ENCODE peak calls at places on chromosomes 11 and 22, in nine cellular contexts. One of them, this sample, is unnamed.

GRCh38 chr11:2256293-2256913 is 14.0 kb downstream of the ASCL2 start:
- DNase-seq in skeletal muscle cell: no peak
- DNase-seq in RPMI7951: no peak
- DNase-seq in adipocyte: no peak
- DNase-seq in SK-MEL-5: no peak
- DNase-seq in GM12891: no peak
- DNase-seq in small intestine: no peak
- DNase-seq in activated gamma-delta T cell treated with Interleukin-2 at 50 U/mL for 16 hours: no peak
- DNase-seq in activated T-cell treated with anti-CD3 and anti-CD28 coated beads for 1 hour: no peak
- DNase-seq in this sample: no peak

GRCh38 chr11:60960405-60960804 is 8.4 kb upstream of the SLC15A3 start:
- DNase-seq in skeletal muscle cell: no peak
- DNase-seq in RPMI7951: no peak
- DNase-seq in adipocyte: no peak
- DNase-seq in activated gamma-delta T cell treated with Interleukin-2 at 50 U/mL for 16 hours: no peak
- DNase-seq in small intestine: no peak
- DNase-seq in activated T-cell treated with anti-CD3 and anti-CD28 coated beads for 1 hour: no peak
- DNase-seq in SK-MEL-5: no peak
- DNase-seq in GM12891: no peak
- DNase-seq in this sample: no peak

GRCh38 chr11:121063728-121064127 is 37.3 kb upstream of the TECTA start:
- DNase-seq in adipocyte: no peak
- DNase-seq in GM12891: no peak
- DNase-seq in activated gamma-delta T cell treated with Interleukin-2 at 50 U/mL for 16 hours: no peak
- DNase-seq in RPMI7951: no peak
- DNase-seq in activated T-cell treated with anti-CD3 and anti-CD28 coated beads for 1 hour: no peak
- DNase-seq in skeletal muscle cell: no peak
- DNase-seq in SK-MEL-5: peak; percentile 47
- DNase-seq in small intestine: no peak
- DNase-seq in this sample: no peak

GRCh38 chr11:60809249-60809648 is 24.1 kb downstream of the MS4A10 start:
- DNase-seq in RPMI7951: no peak
- DNase-seq in adipocyte: no peak
- DNase-seq in SK-MEL-5: no peak
- DNase-seq in GM12891: no peak
- DNase-seq in skeletal muscle cell: no peak
- DNase-seq in activated gamma-delta T cell treated with Interleukin-2 at 50 U/mL for 16 hours: no peak
- DNase-seq in activated T-cell treated with anti-CD3 and anti-CD28 coated beads for 1 hour: no peak
- DNase-seq in small intestine: no peak
- DNase-seq in this sample: no peak

GRCh38 chr22:29481265-29482000 is 1.4 kb downstream of the NEFH start:
- DNase-seq in GM12891: no peak
- DNase-seq in RPMI7951: peak; percentile 9
- DNase-seq in small intestine: no peak
- DNase-seq in activated T-cell treated with anti-CD3 and anti-CD28 coated beads for 1 hour: no peak
- DNase-seq in skeletal muscle cell: no peak
- DNase-seq in SK-MEL-5: no peak
- DNase-seq in adipocyte: peak; percentile 15
- DNase-seq in activated gamma-delta T cell treated with Interleukin-2 at 50 U/mL for 16 hours: no peak
- DNase-seq in this sample: peak; percentile 6

GRCh38 chr11:93741882-93742226 is 382 bp downstream of the C11orf54 start:
- DNase-seq in GM12891: no peak
- DNase-seq in RPMI7951: no peak
- DNase-seq in small intestine: peak; percentile 88
- DNase-seq in adipocyte: no peak
- DNase-seq in activated gamma-delta T cell treated with Interleukin-2 at 50 U/mL for 16 hours: no peak
- DNase-seq in skeletal muscle cell: peak; percentile 24
- DNase-seq in activated T-cell treated with anti-CD3 and anti-CD28 coated beads for 1 hour: no peak
- DNase-seq in SK-MEL-5: peak; percentile 44
- DNase-seq in this sample: peak; percentile 66

GRCh38 chr22:50016988-50017700 is 4.6 kb upstream of the IL17REL start:
- DNase-seq in GM12891: no peak
- DNase-seq in small intestine: no peak
- DNase-seq in adipocyte: no peak
- DNase-seq in RPMI7951: no peak
- DNase-seq in activated gamma-delta T cell treated with Interleukin-2 at 50 U/mL for 16 hours: peak; percentile 47
- DNase-seq in activated T-cell treated with anti-CD3 and anti-CD28 coated beads for 1 hour: no peak
- DNase-seq in SK-MEL-5: no peak
- DNase-seq in skeletal muscle cell: no peak
- DNase-seq in this sample: no peak

GRCh38 chr11:104054911-104055529 is 18.6 kb downstream of the DDI1 start:
- DNase-seq in activated T-cell treated with anti-CD3 and anti-CD28 coated beads for 1 hour: no peak
- DNase-seq in small intestine: no peak
- DNase-seq in activated gamma-delta T cell treated with Interleukin-2 at 50 U/mL for 16 hours: no peak
- DNase-seq in GM12891: no peak
- DNase-seq in SK-MEL-5: no peak
- DNase-seq in RPMI7951: no peak
- DNase-seq in skeletal muscle cell: no peak
- DNase-seq in adipocyte: no peak
- DNase-seq in this sample: no peak

GRCh38 chr11:14041565-14041964 is 79.0 kb downstream of the SPON1 start:
- DNase-seq in activated gamma-delta T cell treated with Interleukin-2 at 50 U/mL for 16 hours: no peak
- DNase-seq in small intestine: no peak
- DNase-seq in RPMI7951: no peak
- DNase-seq in skeletal muscle cell: no peak
- DNase-seq in activated T-cell treated with anti-CD3 and anti-CD28 coated beads for 1 hour: no peak
- DNase-seq in GM12891: no peak
- DNase-seq in SK-MEL-5: no peak
- DNase-seq in adipocyte: no peak
- DNase-seq in this sample: no peak

GRCh38 chr11:42066113-42066512 is 606.7 kb upstream of the LRRC4C start:
- DNase-seq in SK-MEL-5: peak; percentile 26
- DNase-seq in GM12891: no peak
- DNase-seq in skeletal muscle cell: no peak
- DNase-seq in activated T-cell treated with anti-CD3 and anti-CD28 coated beads for 1 hour: no peak
- DNase-seq in small intestine: no peak
- DNase-seq in activated gamma-delta T cell treated with Interleukin-2 at 50 U/mL for 16 hours: no peak
- DNase-seq in adipocyte: no peak
- DNase-seq in RPMI7951: peak; percentile 59
- DNase-seq in this sample: no peak

GRCh38 chr22:27634043-27634442 is 167.5 kb downstream of the MN1 start:
- DNase-seq in SK-MEL-5: no peak
- DNase-seq in adipocyte: no peak
- DNase-seq in activated gamma-delta T cell treated with Interleukin-2 at 50 U/mL for 16 hours: no peak
- DNase-seq in activated T-cell treated with anti-CD3 and anti-CD28 coated beads for 1 hour: no peak
- DNase-seq in GM12891: no peak
- DNase-seq in small intestine: no peak
- DNase-seq in RPMI7951: no peak
- DNase-seq in skeletal muscle cell: no peak
- DNase-seq in this sample: no peak

GRCh38 chr11:116725434-116726221 is 47.2 kb downstream of the BUD13 start:
- DNase-seq in SK-MEL-5: no peak
- DNase-seq in skeletal muscle cell: peak; percentile 36
- DNase-seq in activated T-cell treated with anti-CD3 and anti-CD28 coated beads for 1 hour: no peak
- DNase-seq in activated gamma-delta T cell treated with Interleukin-2 at 50 U/mL for 16 hours: no peak
- DNase-seq in small intestine: peak; percentile 65
- DNase-seq in adipocyte: peak; percentile 73
- DNase-seq in RPMI7951: no peak
- DNase-seq in GM12891: no peak
- DNase-seq in this sample: peak; percentile 58

GRCh38 chr22:40213478-40213877 is 35.8 kb downstream of the TNRC6B start:
- DNase-seq in SK-MEL-5: no peak
- DNase-seq in GM12891: no peak
- DNase-seq in skeletal muscle cell: no peak
- DNase-seq in small intestine: no peak
- DNase-seq in RPMI7951: no peak
- DNase-seq in activated gamma-delta T cell treated with Interleukin-2 at 50 U/mL for 16 hours: no peak
- DNase-seq in adipocyte: no peak
- DNase-seq in activated T-cell treated with anti-CD3 and anti-CD28 coated beads for 1 hour: no peak
- DNase-seq in this sample: no peak

GRCh38 chr11:123111465-123111864 is 49.5 kb upstream of the HSPA8 start:
- DNase-seq in activated gamma-delta T cell treated with Interleukin-2 at 50 U/mL for 16 hours: no peak
- DNase-seq in small intestine: peak; percentile 66
- DNase-seq in adipocyte: peak; percentile 81
- DNase-seq in RPMI7951: peak; percentile 58
- DNase-seq in skeletal muscle cell: no peak
- DNase-seq in GM12891: peak; percentile 44
- DNase-seq in SK-MEL-5: peak; percentile 62
- DNase-seq in activated T-cell treated with anti-CD3 and anti-CD28 coated beads for 1 hour: no peak
- DNase-seq in this sample: peak; percentile 42

GRCh38 chr11:56271092-56271491 is 2.9 kb upstream of the OR5T1 start:
- DNase-seq in small intestine: no peak
- DNase-seq in activated gamma-delta T cell treated with Interleukin-2 at 50 U/mL for 16 hours: no peak
- DNase-seq in skeletal muscle cell: no peak
- DNase-seq in RPMI7951: no peak
- DNase-seq in SK-MEL-5: peak; percentile 4
- DNase-seq in activated T-cell treated with anti-CD3 and anti-CD28 coated beads for 1 hour: no peak
- DNase-seq in GM12891: no peak
- DNase-seq in adipocyte: no peak
- DNase-seq in this sample: no peak

GRCh38 chr22:48866906-48867597 is 960.6 kb downstream of the BRD1 start:
- DNase-seq in skeletal muscle cell: no peak
- DNase-seq in SK-MEL-5: no peak
- DNase-seq in adipocyte: no peak
- DNase-seq in RPMI7951: no peak
- DNase-seq in activated T-cell treated with anti-CD3 and anti-CD28 coated beads for 1 hour: no peak
- DNase-seq in activated gamma-delta T cell treated with Interleukin-2 at 50 U/mL for 16 hours: no peak
- DNase-seq in small intestine: no peak
- DNase-seq in GM12891: no peak
- DNase-seq in this sample: no peak

GRCh38 chr11:125056931-125057330 is 6.2 kb upstream of the SLC37A2 start:
- DNase-seq in RPMI7951: no peak
- DNase-seq in activated T-cell treated with anti-CD3 and anti-CD28 coated beads for 1 hour: no peak
- DNase-seq in activated gamma-delta T cell treated with Interleukin-2 at 50 U/mL for 16 hours: no peak
- DNase-seq in GM12891: no peak
- DNase-seq in skeletal muscle cell: no peak
- DNase-seq in adipocyte: no peak
- DNase-seq in small intestine: peak; percentile 24
- DNase-seq in SK-MEL-5: peak; percentile 95
- DNase-seq in this sample: no peak

GRCh38 chr11:73019996-73020395 is 122.1 kb downstream of the FCHSD2 start:
- DNase-seq in SK-MEL-5: peak; percentile 96
- DNase-seq in activated gamma-delta T cell treated with Interleukin-2 at 50 U/mL for 16 hours: no peak
- DNase-seq in RPMI7951: no peak
- DNase-seq in skeletal muscle cell: no peak
- DNase-seq in small intestine: peak; percentile 11
- DNase-seq in activated T-cell treated with anti-CD3 and anti-CD28 coated beads for 1 hour: no peak
- DNase-seq in adipocyte: no peak
- DNase-seq in GM12891: no peak
- DNase-seq in this sample: no peak

GRCh38 chr11:32374261-32374711 is 61.1 kb downstream of the WT1 start:
- DNase-seq in SK-MEL-5: peak; percentile 76
- DNase-seq in small intestine: peak; percentile 29
- DNase-seq in adipocyte: peak; percentile 23
- DNase-seq in GM12891: peak; percentile 50
- DNase-seq in RPMI7951: peak; percentile 56
- DNase-seq in activated gamma-delta T cell treated with Interleukin-2 at 50 U/mL for 16 hours: no peak
- DNase-seq in activated T-cell treated with anti-CD3 and anti-CD28 coated beads for 1 hour: no peak
- DNase-seq in skeletal muscle cell: no peak
- DNase-seq in this sample: peak; percentile 28